ENCODE peak calls at places on chromosomes 2 and 18, in five cellular contexts. L is prostate gland, K is ovary, A is HCT116, P is uterus. C is an unnamed sample.

GRCh38 chr2:160224060-160224459 is 24.0 kb upstream of the ITGB6 start:
- DNase-seq in L (no peak), K (no peak), A (peak; percentile 84), P (no peak), C (no peak)

GRCh38 chr2:193517615-193518014 is 1322.9 kb upstream of the TMEFF2 start:
- DNase-seq in L (no peak), K (no peak), A (no peak), P (no peak), C (no peak)

GRCh38 chr2:230694241-230694640 is 18.4 kb upstream of the CAB39 start:
- DNase-seq in L (no peak), K (no peak), A (no peak), P (no peak), C (peak; percentile 48)

GRCh38 chr2:96264656-96265348 is 995 bp downstream of the TMEM127 start:
- DNase-seq in L (no peak), K (peak; percentile 42), A (no peak), P (no peak), C (no peak)

GRCh38 chr2:65549262-65550036 is 117.0 kb upstream of the SPRED2 start:
- DNase-seq in L (no peak), K (no peak), A (no peak), P (no peak), C (no peak)

GRCh38 chr2:204628926-204629661 is 83.8 kb downstream of the PARD3B start:
- DNase-seq in L (no peak), K (no peak), A (no peak), P (no peak), C (no peak)

GRCh38 chr2:144606756-144607498 is 87.0 kb upstream of the ZEB2 start:
- DNase-seq in L (no peak), K (no peak), A (no peak), P (no peak), C (no peak)

GRCh38 chr18:60978338-60978737 is 354.9 kb upstream of the CDH20 start:
- DNase-seq in L (no peak), K (no peak), A (no peak), P (no peak), C (no peak)

GRCh38 chr2:130185896-130186295 is 3.8 kb downstream of the MZT2B start:
- DNase-seq in L (no peak), K (no peak), A (no peak), P (no peak), C (no peak)

GRCh38 chr2:128414351-128414750 is 95.7 kb upstream of the HS6ST1 start:
- DNase-seq in L (no peak), K (no peak), A (no peak), P (no peak), C (no peak)

GRCh38 chr2:227164745-227165350 is 424 bp downstream of the COL4A3 start:
- DNase-seq in L (no peak), K (peak; percentile 30), A (no peak), P (no peak), C (no peak)

GRCh38 chr2:64455031-64455332 is 1.0 kb downstream of the LGALSL start:
- DNase-seq in L (no peak), K (no peak), A (no peak), P (no peak), C (no peak)

GRCh38 chr2:175175320-175175719 is 6.2 kb downstream of the ATP5MC3 start:
- DNase-seq in L (no peak), K (no peak), A (no peak), P (no peak), C (no peak)

GRCh38 chr2:178628590-178628989 is 148.3 kb downstream of the PLEKHA3 start:
- DNase-seq in L (no peak), K (no peak), A (no peak), P (no peak), C (no peak)

GRCh38 chr2:26971911-26972786 is 1.7 kb downstream of the MAPRE3 start:
- DNase-seq in L (no peak), K (no peak), A (no peak), P (no peak), C (no peak)

GRCh38 chr18:58223717-58224424 is 179.8 kb downstream of the NEDD4L start:
- DNase-seq in L (peak; percentile 53), K (no peak), A (peak; percentile 76), P (peak; percentile 47), C (no peak)

GRCh38 chr2:39534095-39534711 is 97.1 kb upstream of the MAP4K3 start:
- DNase-seq in L (no peak), K (no peak), A (no peak), P (no peak), C (no peak)

GRCh38 chr2:19851116-19851515 is 50.7 kb downstream of the TTC32 start:
- DNase-seq in L (no peak), K (no peak), A (no peak), P (no peak), C (peak; percentile 58)

GRCh38 chr2:160371251-160372009 is 122.2 kb downstream of the RBMS1 start:
- DNase-seq in L (no peak), K (no peak), A (no peak), P (no peak), C (no peak)

GRCh38 chr2:119760876-119761275 is 1.2 kb downstream of the PTPN4 start:
- DNase-seq in L (no peak), K (no peak), A (no peak), P (no peak), C (no peak)

GRCh38 chr2:3399829-3400228 is 20.3 kb downstream of the TRAPPC12 start:
- DNase-seq in L (no peak), K (no peak), A (no peak), P (no peak), C (peak; percentile 33)

GRCh38 chr2:203418271-203418670 is 90.1 kb downstream of the ABI2 start:
- DNase-seq in L (no peak), K (no peak), A (no peak), P (no peak), C (no peak)

GRCh38 chr18:37958499-37958898 is 392.9 kb upstream of the CELF4 start:
- DNase-seq in L (no peak), K (no peak), A (no peak), P (no peak), C (no peak)

GRCh38 chr2:238169021-238169707 is 10.4 kb downstream of the ERFE start:
- DNase-seq in L (no peak), K (no peak), A (no peak), P (peak; percentile 73), C (peak; percentile 35)
- H3K4me3 ChIP-seq in L (no peak overlapping the region), K (no peak overlapping the region), A (no peak overlapping the region), P (no peak overlapping the region), C (no peak overlapping the region)

GRCh38 chr2:55048514-55048924 is 1.7 kb downstream of the RTN4 start:
- DNase-seq in L (peak; percentile 41), K (peak; percentile 29), A (peak; percentile 27), P (peak; percentile 25), C (no peak)

GRCh38 chr2:55049794-55050132 is 488 bp downstream of the RTN4 start:
- DNase-seq in L (peak; percentile 9), K (no peak), A (no peak), P (no peak), C (no peak)

GRCh38 chr2:55050133-55050994 is at the start of gene RTN4:
- DNase-seq in L (peak; percentile 99), K (peak; percentile 98), A (peak; percentile 97), P (peak; percentile 99), C (peak; percentile 99)

GRCh38 chr2:55047677-55048299 is 2.5 kb downstream of the RTN4 start:
- DNase-seq in L (peak; percentile 29), K (no peak), A (no peak), P (no peak), C (peak; percentile 38)

DNA sequence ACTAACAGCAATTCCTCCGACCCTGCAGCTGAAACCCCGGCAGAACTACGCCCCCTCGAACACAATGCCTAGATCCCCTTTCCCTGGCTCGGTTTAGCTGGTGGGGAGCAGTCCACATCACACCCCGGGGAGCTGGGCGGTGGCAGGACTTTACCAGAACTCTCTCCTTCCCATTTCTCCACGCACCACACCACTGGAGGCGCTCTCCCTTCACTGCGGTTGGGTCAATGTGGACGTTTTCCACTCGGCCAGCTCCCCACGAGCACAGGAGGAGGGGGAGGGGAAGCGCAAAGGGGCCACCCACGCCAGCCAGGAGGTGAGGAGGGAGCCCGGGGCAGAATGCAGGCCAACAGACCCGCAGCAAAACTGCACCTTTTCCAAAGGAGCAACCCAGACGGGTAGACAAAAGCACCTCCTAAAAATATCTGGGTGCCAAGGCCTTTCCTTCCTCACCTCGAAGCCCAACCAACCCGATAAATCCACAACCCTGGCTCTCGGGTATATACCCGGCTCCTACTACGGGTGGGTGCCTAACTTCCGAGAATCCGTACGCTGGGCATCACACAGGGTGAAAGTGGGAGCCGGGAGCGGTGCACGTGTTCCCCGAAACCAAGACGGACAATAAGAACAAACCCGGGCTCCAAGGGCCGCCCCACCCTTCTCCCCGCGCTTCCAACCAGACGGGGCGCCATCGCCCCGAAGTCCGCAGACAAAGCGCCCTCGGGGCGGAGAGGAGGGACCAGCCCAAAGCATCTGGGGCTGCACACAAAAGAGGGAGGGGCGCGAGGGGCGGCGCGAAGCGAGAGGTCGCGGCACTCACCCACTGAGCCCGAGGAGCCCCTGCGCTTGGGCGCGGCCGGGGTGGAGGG is 1.1 kb downstream of the RTN4 start:
- DNase-seq in L (peak; percentile 89), K (peak; percentile 91), A (peak; percentile 32), P (peak; percentile 93), C (peak; percentile 98)
- TF ChIP-seq POLR2A in L (peak; percentile 64), K (peak; percentile 43), A (no peak), P (peak; percentile 44), C (no peak)

GRCh38 chr2:85852078-85852790 is 36.6 kb downstream of the ST3GAL5 start:
- DNase-seq in L (no peak), K (no peak), A (no peak), P (no peak), C (no peak)

GRCh38 chr2:85854166-85854509 is 34.7 kb downstream of the ST3GAL5 start:
- DNase-seq in L (no peak), K (no peak), A (no peak), P (no peak), C (no peak)

GRCh38 chr2:85851253-85851955 is 37.4 kb downstream of the ST3GAL5 start:
- DNase-seq in L (peak; percentile 58), K (peak; percentile 44), A (no peak), P (peak; percentile 63), C (no peak)

GRCh38 chr2:85853499-85854165 is 35.2 kb downstream of the ST3GAL5 start:
- DNase-seq in L (no peak), K (no peak), A (no peak), P (no peak), C (no peak)

GRCh38 chr2:85852979-85853498 is 35.8 kb downstream of the ST3GAL5 start:
- DNase-seq in L (no peak), K (no peak), A (no peak), P (no peak), C (peak; percentile 88)
- H3K4me3 ChIP-seq in L (no peak overlapping the region), K (no peak overlapping the region), A (no peak overlapping the region), P (no peak overlapping the region), C (no peak overlapping the region)

DNA sequence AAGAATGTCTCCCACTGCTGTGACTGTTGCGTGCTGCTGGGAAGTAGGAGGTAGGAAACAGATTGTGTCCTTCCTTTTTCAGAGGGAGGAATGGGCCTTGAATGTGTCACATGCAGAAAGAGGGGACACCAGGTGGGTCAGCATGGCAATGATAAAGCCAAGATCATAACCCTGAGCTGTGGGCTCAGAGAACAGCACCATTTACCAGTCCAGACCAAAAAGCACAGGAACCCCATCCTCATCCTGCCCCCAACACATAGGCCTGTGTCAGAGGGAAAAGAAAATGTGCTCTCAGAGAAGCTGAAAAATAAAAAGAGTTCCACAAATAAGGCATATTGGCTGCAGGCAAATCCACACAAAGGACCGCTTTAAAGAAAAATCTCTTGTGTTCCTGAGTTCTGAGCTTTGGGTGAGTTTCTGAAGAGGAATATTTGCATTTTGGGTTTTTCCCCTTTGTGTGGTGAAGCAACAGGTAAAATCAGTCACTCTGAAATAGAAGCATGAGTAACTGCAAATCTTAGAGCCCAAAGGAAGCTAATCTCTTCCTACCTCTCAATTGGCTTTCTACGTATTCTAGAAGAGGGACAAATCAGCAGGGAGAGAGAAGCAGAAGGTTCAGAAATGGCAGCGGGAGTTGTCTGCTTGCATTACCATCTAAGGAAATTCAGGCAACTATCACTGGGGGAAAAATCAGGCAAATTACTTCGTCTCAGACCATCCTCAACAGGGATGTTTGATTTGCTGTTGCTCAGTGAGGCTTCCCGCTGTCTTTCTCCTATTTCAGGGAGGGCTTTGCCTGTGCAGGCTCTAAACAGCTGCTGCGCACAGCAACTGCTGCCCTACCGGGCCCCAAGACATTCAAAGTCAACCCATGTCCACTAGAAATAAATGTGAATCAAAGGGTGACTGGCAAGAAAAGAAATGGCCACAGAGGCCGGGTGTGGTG is 106.8 kb downstream of the BCL11A start:
- DNase-seq in L (no peak), K (no peak), A (no peak), P (no peak), C (no peak)
- TF ChIP-seq POLR2A in L (no peak), K (no peak), A (no peak), P (no peak), C (no peak)